ENCODE peak calls at places on chromosomes 1 and 21, in six cellular contexts. One of them, this sample, is unnamed.

GRCh38 chr1:102434421-102434820 is 437.7 kb upstream of the OLFM3 start:
- DNase-seq in RPMI7951: peak; percentile 47
- DNase-seq in CD8-positive, alpha-beta memory T cell: no peak
- DNase-seq in DMS153: peak; percentile 49
- DNase-seq in uterus: no peak
- DNase-seq in HepG2: peak; percentile 52
- DNase-seq in this sample: no peak

GRCh38 chr1:167628754-167629515 is 1.1 kb upstream of the RCSD1 start:
- DNase-seq in RPMI7951: no peak
- DNase-seq in CD8-positive, alpha-beta memory T cell: no peak
- DNase-seq in DMS153: no peak
- DNase-seq in uterus: peak; percentile 5
- DNase-seq in HepG2: no peak
- DNase-seq in this sample: no peak

GRCh38 chr1:201673093-201673492 is 134.2 kb downstream of the NAV1 start:
- DNase-seq in RPMI7951: no peak
- DNase-seq in CD8-positive, alpha-beta memory T cell: no peak
- DNase-seq in DMS153: no peak
- DNase-seq in uterus: no peak
- DNase-seq in HepG2: no peak
- DNase-seq in this sample: no peak

GRCh38 chr1:81838600-81839218 is 38.0 kb downstream of the ADGRL2 start:
- DNase-seq in RPMI7951: no peak
- DNase-seq in CD8-positive, alpha-beta memory T cell: no peak
- DNase-seq in DMS153: no peak
- DNase-seq in uterus: no peak
- DNase-seq in HepG2: no peak
- DNase-seq in this sample: no peak

GRCh38 chr1:19439464-19440171 is 45.7 kb downstream of the CAPZB start:
- DNase-seq in RPMI7951: no peak
- DNase-seq in CD8-positive, alpha-beta memory T cell: no peak
- DNase-seq in DMS153: peak; percentile 12
- DNase-seq in uterus: no peak
- DNase-seq in HepG2: no peak
- DNase-seq in this sample: no peak

GRCh38 chr1:24309762-24310485 is 9.2 kb upstream of the GRHL3 start:
- DNase-seq in RPMI7951: no peak
- DNase-seq in CD8-positive, alpha-beta memory T cell: no peak
- DNase-seq in DMS153: no peak
- DNase-seq in uterus: no peak
- DNase-seq in HepG2: no peak
- DNase-seq in this sample: no peak

GRCh38 chr1:20700636-20701215 is 17.1 kb downstream of the KIF17 start:
- DNase-seq in RPMI7951: no peak
- DNase-seq in CD8-positive, alpha-beta memory T cell: no peak
- DNase-seq in DMS153: no peak
- DNase-seq in uterus: no peak
- DNase-seq in HepG2: no peak
- DNase-seq in this sample: no peak

GRCh38 chr1:89832481-89833127 is 11.8 kb downstream of the LRRC8D start:
- DNase-seq in RPMI7951: no peak
- DNase-seq in CD8-positive, alpha-beta memory T cell: no peak
- DNase-seq in DMS153: no peak
- DNase-seq in uterus: no peak
- DNase-seq in HepG2: no peak
- DNase-seq in this sample: no peak

GRCh38 chr1:35707253-35708178 is 11.2 kb downstream of the C1orf216 start:
- DNase-seq in RPMI7951: peak; percentile 12
- DNase-seq in CD8-positive, alpha-beta memory T cell: peak; percentile 30
- DNase-seq in DMS153: peak; percentile 68
- DNase-seq in uterus: no peak
- DNase-seq in HepG2: no peak
- DNase-seq in this sample: peak; percentile 26

GRCh38 chr21:33033094-33033951 is 7.6 kb downstream of the OLIG2 start:
- DNase-seq in RPMI7951: no peak
- DNase-seq in CD8-positive, alpha-beta memory T cell: no peak
- DNase-seq in DMS153: no peak
- DNase-seq in uterus: no peak
- DNase-seq in HepG2: no peak
- DNase-seq in this sample: no peak

GRCh38 chr1:177170756-177171535 is at the start of gene BRINP2:
- DNase-seq in RPMI7951: peak; percentile 12
- DNase-seq in CD8-positive, alpha-beta memory T cell: no peak
- DNase-seq in DMS153: peak; percentile 63
- DNase-seq in uterus: no peak
- DNase-seq in HepG2: no peak
- DNase-seq in this sample: no peak

GRCh38 chr1:203600782-203601513 is 25.7 kb upstream of the ATP2B4 start:
- DNase-seq in RPMI7951: no peak
- DNase-seq in CD8-positive, alpha-beta memory T cell: no peak
- DNase-seq in DMS153: no peak
- DNase-seq in uterus: peak; percentile 45
- DNase-seq in HepG2: no peak
- DNase-seq in this sample: no peak

GRCh38 chr21:41616063-41616591 is 108.2 kb upstream of the TMPRSS2 start:
- DNase-seq in RPMI7951: peak; percentile 95
- DNase-seq in CD8-positive, alpha-beta memory T cell: no peak
- DNase-seq in DMS153: no peak
- DNase-seq in uterus: no peak
- DNase-seq in HepG2: no peak
- DNase-seq in this sample: no peak

GRCh38 chr21:42784276-42784675 is 95.1 kb downstream of the WDR4 start:
- DNase-seq in RPMI7951: no peak
- DNase-seq in CD8-positive, alpha-beta memory T cell: no peak
- DNase-seq in DMS153: no peak
- DNase-seq in uterus: peak; percentile 45
- DNase-seq in HepG2: no peak
- DNase-seq in this sample: no peak

GRCh38 chr1:95742591-95743089 is 508.6 kb downstream of the RWDD3 start:
- DNase-seq in RPMI7951: peak; percentile 54
- DNase-seq in CD8-positive, alpha-beta memory T cell: no peak
- DNase-seq in DMS153: peak; percentile 91
- DNase-seq in uterus: no peak
- DNase-seq in HepG2: no peak
- DNase-seq in this sample: no peak

GRCh38 chr1:41097105-41097504 is 75.6 kb upstream of the SLFNL1 start:
- DNase-seq in RPMI7951: no peak
- DNase-seq in CD8-positive, alpha-beta memory T cell: no peak
- DNase-seq in DMS153: no peak
- DNase-seq in uterus: no peak
- DNase-seq in HepG2: no peak
- DNase-seq in this sample: no peak

GRCh38 chr21:46675595-46676280 is 40.3 kb downstream of the PRMT2 start:
- DNase-seq in RPMI7951: peak; percentile 13
- DNase-seq in CD8-positive, alpha-beta memory T cell: no peak
- DNase-seq in DMS153: no peak
- DNase-seq in uterus: no peak
- DNase-seq in HepG2: no peak
- DNase-seq in this sample: no peak

GRCh38 chr1:21295059-21295401 is 4.8 kb upstream of the ECE1 start:
- DNase-seq in RPMI7951: peak; percentile 81
- DNase-seq in CD8-positive, alpha-beta memory T cell: no peak
- DNase-seq in DMS153: no peak
- DNase-seq in uterus: no peak
- DNase-seq in HepG2: no peak
- DNase-seq in this sample: peak; percentile 46

GRCh38 chr1:163399976-163400375 is 78.2 kb downstream of the NUF2 start:
- DNase-seq in RPMI7951: no peak
- DNase-seq in CD8-positive, alpha-beta memory T cell: no peak
- DNase-seq in DMS153: no peak
- DNase-seq in uterus: no peak
- DNase-seq in HepG2: no peak
- DNase-seq in this sample: no peak

GRCh38 chr1:199593475-199593874 is 434.0 kb upstream of the NR5A2 start:
- DNase-seq in RPMI7951: no peak
- DNase-seq in CD8-positive, alpha-beta memory T cell: no peak
- DNase-seq in DMS153: no peak
- DNase-seq in uterus: no peak
- DNase-seq in HepG2: no peak
- DNase-seq in this sample: no peak

GRCh38 chr1:13960376-13960987 is 260.5 kb downstream of the PRDM2 start:
- DNase-seq in RPMI7951: peak; percentile 41
- DNase-seq in CD8-positive, alpha-beta memory T cell: peak; percentile 35
- DNase-seq in DMS153: peak; percentile 31
- DNase-seq in uterus: peak; percentile 60
- DNase-seq in HepG2: peak; percentile 43
- DNase-seq in this sample: peak; percentile 28

GRCh38 chr1:60918867-60919266 is 163.5 kb upstream of the NFIA start:
- DNase-seq in RPMI7951: no peak
- DNase-seq in CD8-positive, alpha-beta memory T cell: no peak
- DNase-seq in DMS153: no peak
- DNase-seq in uterus: no peak
- DNase-seq in HepG2: no peak
- DNase-seq in this sample: no peak

GRCh38 chr1:56501888-56502287 is 77.5 kb downstream of the PLPP3 start:
- DNase-seq in RPMI7951: no peak
- DNase-seq in CD8-positive, alpha-beta memory T cell: no peak
- DNase-seq in DMS153: no peak
- DNase-seq in uterus: no peak
- DNase-seq in HepG2: no peak
- DNase-seq in this sample: no peak

GRCh38 chr1:17643861-17644703 is 104.6 kb downstream of the ARHGEF10L start:
- DNase-seq in RPMI7951: no peak
- DNase-seq in CD8-positive, alpha-beta memory T cell: no peak
- DNase-seq in DMS153: no peak
- DNase-seq in uterus: no peak
- DNase-seq in HepG2: no peak
- DNase-seq in this sample: no peak

GRCh38 chr1:235075121-235075954 is 53.3 kb downstream of the TOMM20 start:
- DNase-seq in RPMI7951: peak; percentile 84
- DNase-seq in CD8-positive, alpha-beta memory T cell: peak; percentile 21
- DNase-seq in DMS153: peak; percentile 68
- DNase-seq in uterus: peak; percentile 82
- DNase-seq in HepG2: peak; percentile 89
- DNase-seq in this sample: peak; percentile 13

GRCh38 chr21:16195476-16195875 is 465.7 kb downstream of the USP25 start:
- DNase-seq in RPMI7951: no peak
- DNase-seq in CD8-positive, alpha-beta memory T cell: no peak
- DNase-seq in DMS153: no peak
- DNase-seq in uterus: no peak
- DNase-seq in HepG2: no peak
- DNase-seq in this sample: no peak

GRCh38 chr1:23544444-23545389 is 13.7 kb upstream of the E2F2 start:
- DNase-seq in RPMI7951: peak; percentile 71
- DNase-seq in CD8-positive, alpha-beta memory T cell: peak; percentile 49
- DNase-seq in DMS153: peak; percentile 59
- DNase-seq in uterus: peak; percentile 79
- DNase-seq in HepG2: peak; percentile 84
- DNase-seq in this sample: peak; percentile 51

GRCh38 chr1:159945483-159946241 is at the start of gene IGSF9:
- DNase-seq in RPMI7951: peak; percentile 65
- DNase-seq in CD8-positive, alpha-beta memory T cell: peak; percentile 63
- DNase-seq in DMS153: peak; percentile 96
- DNase-seq in uterus: peak; percentile 88
- DNase-seq in HepG2: peak; percentile 59
- DNase-seq in this sample: peak; percentile 59